ENCODE peak calls at places on chromosomes 3 and 15, in four cellular contexts. G is stimulated activated CD8-positive, alpha-beta memory T cell treated with anti-CD3 and anti-CD28 coated beads, Interleukin-15, amount 100 ng/mL, for 24 hours; X is activated CD4-positive, alpha-beta T cell treated with anti-CD3 and anti-CD28 coated beads, Interleukin-2, amount 50 U/mL, for 48 hours; D is bronchial epithelial cell. O is an unnamed sample.

GRCh38 chr3:14392231-14392630 is 10.2 kb upstream of the SLC6A6 start:
- DNase-seq in G (no peak), X (no peak), D (no peak), O (no peak)

GRCh38 chr3:150335631-150336030 is 72.5 kb upstream of the TSC22D2 start:
- DNase-seq in G (no peak), X (no peak), D (no peak), O (peak)

GRCh38 chr15:34038404-34039179 is 412 bp downstream of the AVEN start:
- DNase-seq in G (peak), X (peak), D (peak), O (peak)

GRCh38 chr3:4494807-4495200 is 1.7 kb downstream of the ITPR1 start:
- DNase-seq in G (no peak), X (no peak), D (no peak), O (no peak)

GRCh38 chr3:115835946-115836345 is 212.6 kb downstream of the GAP43 start:
- DNase-seq in G (no peak), X (no peak), D (no peak), O (peak)

GRCh38 chr3:1700650-1701049 is 398.0 kb upstream of the CNTN4 start:
- DNase-seq in G (no peak), X (no peak), D (no peak), O (no peak)

GRCh38 chr3:12662593-12663310 is 1.2 kb downstream of the RAF1 start:
- DNase-seq in G (peak), X (peak), D (peak), O (peak)

GRCh38 chr3:79521221-79521848 is 246.5 kb downstream of the ROBO1 start:
- DNase-seq in G (no peak), X (no peak), D (peak), O (peak)

GRCh38 chr3:108862865-108863798 is 40.5 kb downstream of the TRAT1 start:
- DNase-seq in G (no peak), X (peak), D (peak), O (peak)

GRCh38 chr15:41969851-41970431 is 2.4 kb downstream of the EHD4 start:
- DNase-seq in G (no peak), X (peak), D (peak), O (no peak)

GRCh38 chr3:122100591-122101491 is 45.7 kb downstream of the CD86 start:
- DNase-seq in G (no peak), X (no peak), D (peak), O (no peak)

GRCh38 chr3:17420668-17421067 is 321.8 kb downstream of the TBC1D5 start:
- DNase-seq in G (no peak), X (no peak), D (peak), O (no peak)

GRCh38 chr15:83927704-83928391 is 273.9 kb downstream of the ADAMTSL3 start:
- DNase-seq in G (no peak), X (no peak), D (no peak), O (no peak)

GRCh38 chr3:31621314-31621713 is 88.6 kb downstream of the STT3B start:
- DNase-seq in G (no peak), X (no peak), D (no peak), O (no peak)

GRCh38 chr15:40343512-40343911 is 2.8 kb upstream of the CCDC9B start:
- DNase-seq in G (no peak), X (no peak), D (peak), O (peak)

GRCh38 chr15:85543741-85544155 is 163.3 kb downstream of the AKAP13 start:
- DNase-seq in G (no peak), X (no peak), D (no peak), O (no peak)

GRCh38 chr15:86178845-86179244 is 99.2 kb downstream of the AGBL1 start:
- DNase-seq in G (no peak), X (no peak), D (no peak), O (no peak)

GRCh38 chr3:16338999-16339398 is 74.0 kb downstream of the OXNAD1 start:
- DNase-seq in G (no peak), X (no peak), D (peak), O (peak)

GRCh38 chr15:31405200-31405929 is 78.7 kb downstream of the KLF13 start:
- DNase-seq in G (no peak), X (no peak), D (peak), O (no peak)

GRCh38 chr15:83158393-83158792 is 49.2 kb downstream of the HDGFL3 start:
- DNase-seq in G (no peak), X (no peak), D (peak), O (no peak)

GRCh38 chr3:146241523-146242240 is 9.2 kb downstream of the PLSCR4 start:
- DNase-seq in G (no peak), X (no peak), D (no peak), O (peak)

GRCh38 chr3:129558772-129559564 is 16.0 kb downstream of the H1-8 start:
- DNase-seq in G (no peak), X (no peak), D (no peak), O (peak)

GRCh38 chr15:25688166-25688565 is 175.0 kb downstream of the ATP10A start:
- DNase-seq in G (no peak), X (no peak), D (no peak), O (no peak)

GRCh38 chr3:105791919-105792786 is 76.7 kb downstream of the CBLB start:
- DNase-seq in G (no peak), X (no peak), D (peak), O (peak)

GRCh38 chr15:77393471-77393840 is 26.4 kb downstream of the PEAK1 start:
- DNase-seq in G (no peak), X (no peak), D (peak), O (peak)

GRCh38 chr3:7779331-7779730 is 722.3 kb upstream of the LMCD1 start:
- DNase-seq in G (no peak), X (no peak), D (peak), O (peak)

O was measured in astrocyte of the spinal cord.